ENCODE peak calls at places on chromosomes 16 and 17, in six cellular contexts. One of them, this sample, is unnamed. For H3K9me3, the result is how much of the 10 kb centered on the place peaks cover.

GRCh38 chr17:73757324-73757942 is 113.2 kb upstream of the SDK2 start:
- DNase-seq in heart left ventricle: no peak
- DNase-seq in IMR-90: no peak
- DNase-seq in fibroblast of lung: no peak
- DNase-seq in prostate gland: no peak
- DNase-seq in BE2C: no peak
- DNase-seq in this sample: no peak

GRCh38 chr16:12303649-12304048 is 327.1 kb downstream of the SNX29 start:
- DNase-seq in prostate gland: no peak
- DNase-seq in BE2C: no peak
- DNase-seq in fibroblast of lung: no peak
- DNase-seq in IMR-90: peak
- DNase-seq in heart left ventricle: no peak
- DNase-seq in this sample: no peak

GRCh38 chr17:57823469-57824401 is 26.1 kb downstream of the MRPS23 start:
- DNase-seq in BE2C: no peak
- DNase-seq in prostate gland: no peak
- DNase-seq in heart left ventricle: no peak
- DNase-seq in IMR-90: peak
- DNase-seq in fibroblast of lung: peak
- DNase-seq in this sample: no peak

GRCh38 chr17:82283208-82283749 is 9.8 kb upstream of the CSNK1D start:
- DNase-seq in heart left ventricle: no peak
- DNase-seq in fibroblast of lung: peak
- DNase-seq in BE2C: peak
- DNase-seq in prostate gland: no peak
- DNase-seq in IMR-90: peak
- DNase-seq in this sample: peak

GRCh38 chr16:1771072-1771863 is at the start of gene NME3:
- DNase-seq in IMR-90: peak
- DNase-seq in fibroblast of lung: peak
- DNase-seq in prostate gland: peak
- DNase-seq in BE2C: peak
- DNase-seq in heart left ventricle: peak
- DNase-seq in this sample: no peak

GRCh38 chr17:32486701-32487459 is at the start of gene CDK5R1:
- DNase-seq in prostate gland: peak
- DNase-seq in BE2C: peak
- DNase-seq in heart left ventricle: peak
- DNase-seq in fibroblast of lung: peak
- DNase-seq in IMR-90: peak
- DNase-seq in this sample: no peak

GRCh38 chr17:67280279-67280678 is 35.3 kb upstream of the HELZ start:
- DNase-seq in fibroblast of lung: peak
- DNase-seq in BE2C: no peak
- DNase-seq in heart left ventricle: peak
- DNase-seq in IMR-90: peak
- DNase-seq in prostate gland: peak
- DNase-seq in this sample: no peak

GRCh38 chr17:77770331-77771105 is 188.0 kb upstream of the TNRC6C start:
- DNase-seq in heart left ventricle: peak
- DNase-seq in fibroblast of lung: peak
- DNase-seq in prostate gland: no peak
- DNase-seq in IMR-90: peak
- DNase-seq in BE2C: peak
- DNase-seq in this sample: peak

GRCh38 chr16:67212766-67213165 is 13.8 kb downstream of the ELMO3 start:
- DNase-seq in heart left ventricle: no peak
- DNase-seq in BE2C: no peak
- DNase-seq in IMR-90: no peak
- DNase-seq in prostate gland: no peak
- DNase-seq in fibroblast of lung: no peak
- DNase-seq in this sample: no peak

GRCh38 chr17:9684955-9685621 is 39.8 kb downstream of the USP43 start:
- DNase-seq in prostate gland: peak
- DNase-seq in BE2C: no peak
- DNase-seq in fibroblast of lung: peak
- DNase-seq in IMR-90: no peak
- DNase-seq in heart left ventricle: no peak
- DNase-seq in this sample: no peak

GRCh38 chr17:10616502-10617119 is 40.5 kb downstream of the MYH3 start:
- DNase-seq in heart left ventricle: peak
- DNase-seq in IMR-90: peak
- DNase-seq in prostate gland: peak
- DNase-seq in fibroblast of lung: peak
- DNase-seq in BE2C: peak
- DNase-seq in this sample: peak

GRCh38 chr16:1003551-1004347 is 22.2 kb downstream of the SOX8 start:
- DNase-seq in fibroblast of lung: peak
- DNase-seq in IMR-90: peak
- DNase-seq in BE2C: no peak
- DNase-seq in prostate gland: no peak
- DNase-seq in heart left ventricle: no peak
- DNase-seq in this sample: no peak

GRCh38 chr17:3962217-3963069 is 1.8 kb downstream of the ATP2A3 start:
- DNase-seq in IMR-90: no peak
- DNase-seq in heart left ventricle: no peak
- DNase-seq in fibroblast of lung: no peak
- DNase-seq in prostate gland: no peak
- DNase-seq in BE2C: no peak
- DNase-seq in this sample: no peak

GRCh38 chr16:88351521-88352101 is 31.1 kb upstream of the ZNF469 start:
- DNase-seq in IMR-90: no peak
- DNase-seq in BE2C: no peak
- DNase-seq in fibroblast of lung: no peak
- DNase-seq in prostate gland: no peak
- DNase-seq in heart left ventricle: peak
- DNase-seq in this sample: no peak

GRCh38 chr17:1870592-1870991 is 40.8 kb downstream of the RPA1 start:
- DNase-seq in heart left ventricle: no peak
- DNase-seq in IMR-90: no peak
- DNase-seq in BE2C: no peak
- DNase-seq in fibroblast of lung: no peak
- DNase-seq in prostate gland: no peak
- DNase-seq in this sample: no peak

GRCh38 chr17:21376585-21376834 is 353 bp downstream of the KCNJ12 start:
- DNase-seq in BE2C: no peak
- DNase-seq in prostate gland: no peak
- DNase-seq in heart left ventricle: no peak
- DNase-seq in fibroblast of lung: no peak
- DNase-seq in IMR-90: no peak
- DNase-seq in this sample: no peak
- H3K4me3 ChIP-seq in BE2C: peak
- H3K4me3 ChIP-seq in prostate gland: peak
- H3K4me3 ChIP-seq in heart left ventricle: peak
- H3K4me3 ChIP-seq in fibroblast of lung: no peak
- H3K4me3 ChIP-seq in IMR-90: peak
- H3K4me3 ChIP-seq in this sample: no peak

GRCh38 chr17:21286066-21286770 is 1.7 kb downstream of the MAP2K3 start:
- DNase-seq in heart left ventricle: peak
- DNase-seq in fibroblast of lung: peak
- DNase-seq in prostate gland: peak
- DNase-seq in BE2C: peak
- DNase-seq in IMR-90: peak
- DNase-seq in this sample: peak

GRCh38 chr17:21283482-21284318 is 811 bp upstream of the MAP2K3 start:
- DNase-seq in BE2C: no peak
- DNase-seq in heart left ventricle: no peak
- DNase-seq in fibroblast of lung: peak
- DNase-seq in prostate gland: no peak
- DNase-seq in IMR-90: peak
- DNase-seq in this sample: no peak

GRCh38 chr17:21286771-21287702 is 2.5 kb downstream of the MAP2K3 start:
- DNase-seq in IMR-90: no peak
- DNase-seq in heart left ventricle: no peak
- DNase-seq in BE2C: no peak
- DNase-seq in fibroblast of lung: no peak
- DNase-seq in prostate gland: no peak
- DNase-seq in this sample: no peak

GRCh38 chr17:21284319-21285163 is at the start of gene MAP2K3:
- DNase-seq in IMR-90: peak
- DNase-seq in BE2C: peak
- DNase-seq in fibroblast of lung: peak
- DNase-seq in prostate gland: peak
- DNase-seq in heart left ventricle: peak
- DNase-seq in this sample: peak

DNA sequence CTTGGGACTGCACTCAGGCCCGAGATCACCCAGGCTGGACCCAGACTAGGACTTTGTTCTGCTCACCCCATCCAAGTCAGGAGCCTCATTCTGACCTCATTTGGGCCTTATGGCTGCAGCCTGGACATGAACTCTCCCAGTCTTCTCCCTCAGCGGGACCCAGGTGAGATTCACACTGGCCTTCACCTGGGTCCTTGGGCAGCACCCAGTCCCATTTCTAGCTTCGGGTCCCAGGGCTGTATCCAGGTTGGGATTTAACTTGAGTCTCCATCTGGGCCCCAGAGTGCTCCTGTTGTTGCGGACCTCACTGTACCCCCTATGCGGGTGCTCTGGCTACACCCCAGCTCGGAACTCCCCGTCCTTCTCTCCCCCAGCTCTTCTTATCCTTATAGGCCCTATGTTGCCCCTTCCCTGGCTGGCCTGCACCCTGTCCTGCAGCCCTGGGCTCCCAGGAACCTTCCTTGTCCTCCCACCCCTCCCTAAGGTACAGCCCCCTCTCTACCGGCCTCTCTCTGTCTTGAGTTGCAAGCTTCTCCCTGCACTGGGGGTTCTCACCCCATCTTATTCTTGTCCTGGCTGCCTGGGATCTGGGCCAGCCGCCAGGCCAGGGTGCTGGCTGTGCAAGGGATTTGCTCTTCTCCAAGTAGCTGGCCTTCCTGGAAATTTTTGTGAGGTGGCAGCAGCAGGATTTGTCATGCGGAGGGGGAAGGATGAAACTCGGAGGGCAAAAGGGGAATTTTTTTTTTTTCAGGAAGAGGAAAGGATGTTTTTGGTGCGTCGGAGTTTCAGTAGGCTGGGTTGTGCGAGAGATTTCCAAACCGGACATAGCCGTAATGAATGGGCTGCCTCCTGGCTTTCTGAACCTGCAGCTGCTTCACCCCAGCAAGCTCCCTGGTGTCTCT is 904 bp downstream of the MAP2K3 start:
- DNase-seq in heart left ventricle: peak
- DNase-seq in fibroblast of lung: peak
- DNase-seq in prostate gland: no peak
- DNase-seq in IMR-90: peak
- DNase-seq in BE2C: no peak
- DNase-seq in this sample: no peak
- TF ChIP-seq CTCF in heart left ventricle: no peak
- TF ChIP-seq CTCF in fibroblast of lung: no peak
- TF ChIP-seq CTCF in prostate gland: no peak
- TF ChIP-seq CTCF in IMR-90: no peak
- TF ChIP-seq CTCF in BE2C: no peak
- TF ChIP-seq CTCF in this sample: no peak

DNA sequence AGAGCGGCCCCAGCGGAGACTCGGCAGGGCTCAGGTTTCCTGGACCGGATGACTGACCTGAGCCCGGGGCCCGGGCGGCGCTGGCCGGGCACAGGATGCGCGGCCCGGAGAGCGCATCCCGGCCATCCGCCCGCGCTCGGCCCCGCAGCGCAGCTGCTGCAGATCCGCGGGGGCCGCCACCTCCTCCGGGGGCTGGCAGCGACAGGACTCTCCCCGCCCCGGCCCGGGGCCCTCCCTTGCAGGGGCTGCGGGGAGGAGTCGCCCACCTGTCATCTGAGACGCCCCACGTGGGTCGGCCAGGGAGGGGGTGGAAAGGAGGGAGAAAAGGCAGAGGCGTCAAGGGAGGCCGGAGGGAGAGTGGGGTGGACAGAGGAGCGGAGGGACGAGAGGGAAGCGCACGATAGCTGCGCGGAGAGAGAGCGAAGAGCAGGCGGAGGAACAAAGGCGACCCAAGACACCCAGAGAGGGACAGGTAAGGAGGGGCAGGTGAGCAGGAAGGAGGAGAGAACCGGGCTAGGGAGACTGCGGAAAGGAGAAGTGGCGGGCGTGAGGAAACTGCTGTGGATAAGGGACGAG is 471 bp upstream of the PRKAR1A start:
- DNase-seq in fibroblast of lung: peak
- DNase-seq in IMR-90: peak
- DNase-seq in prostate gland: peak
- DNase-seq in heart left ventricle: peak
- DNase-seq in BE2C: peak
- DNase-seq in this sample: peak
- H3K9me3 ChIP-seq in fibroblast of lung: under half
- H3K9me3 ChIP-seq in IMR-90: under half
- H3K9me3 ChIP-seq in prostate gland: under half
- H3K9me3 ChIP-seq in heart left ventricle: under half
- H3K9me3 ChIP-seq in BE2C: under half
- H3K9me3 ChIP-seq in this sample: under half

DNA sequence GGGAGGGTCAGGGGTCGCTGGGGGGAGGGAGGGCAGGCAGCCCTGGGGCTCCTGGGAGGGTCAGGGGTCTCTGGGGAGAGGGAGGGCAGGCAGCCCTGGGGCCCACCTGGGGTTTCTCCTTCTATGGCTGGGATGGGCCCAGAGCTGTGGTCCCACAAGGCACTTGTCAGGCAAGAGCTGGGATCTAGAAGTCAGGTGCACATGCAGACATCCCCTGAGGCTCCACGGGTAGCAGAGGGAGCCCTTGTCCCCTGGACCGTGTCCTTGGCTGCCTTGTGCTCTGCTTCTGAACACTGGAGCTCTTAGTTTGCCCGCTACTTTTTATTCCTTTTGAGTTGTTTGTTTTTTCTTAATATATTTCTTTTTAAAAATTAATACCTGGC is 1.8 kb downstream of the TUBB3 start:
- DNase-seq in BE2C: peak
- DNase-seq in fibroblast of lung: no peak
- DNase-seq in prostate gland: no peak
- DNase-seq in IMR-90: no peak
- DNase-seq in heart left ventricle: no peak
- DNase-seq in this sample: no peak
- H3K4me3 ChIP-seq in BE2C: peak
- H3K4me3 ChIP-seq in fibroblast of lung: peak
- H3K4me3 ChIP-seq in prostate gland: no peak
- H3K4me3 ChIP-seq in IMR-90: no peak
- H3K4me3 ChIP-seq in heart left ventricle: no peak
- H3K4me3 ChIP-seq in this sample: peak

This sample was measured in AG04450.